ENCODE peak calls at places on chromosomes 1 and 21, in eight cellular contexts. One of them, this sample, is unnamed.

GRCh38 chr1:119141020-119141424 is 569 bp upstream of the WARS2 start:
- DNase-seq in PC-3: peak; percentile 43
- DNase-seq in fibroblast of lung: no peak
- DNase-seq in H1: peak; percentile 66
- DNase-seq in mammary epithelial cell: no peak
- DNase-seq in HepG2: peak; percentile 29
- DNase-seq in endothelial cell of umbilical vein: peak; percentile 20
- DNase-seq in astrocyte: no peak
- DNase-seq in this sample: no peak

GRCh38 chr1:230285351-230285750 is 140.8 kb downstream of the PGBD5 start:
- DNase-seq in PC-3: no peak
- DNase-seq in fibroblast of lung: no peak
- DNase-seq in H1: no peak
- DNase-seq in mammary epithelial cell: no peak
- DNase-seq in HepG2: no peak
- DNase-seq in endothelial cell of umbilical vein: no peak
- DNase-seq in astrocyte: no peak
- DNase-seq in this sample: no peak

GRCh38 chr1:224377676-224378006 is 21.0 kb downstream of the CNIH4 start:
- DNase-seq in PC-3: peak; percentile 82
- DNase-seq in fibroblast of lung: peak; percentile 71
- DNase-seq in H1: no peak
- DNase-seq in mammary epithelial cell: peak; percentile 65
- DNase-seq in HepG2: peak; percentile 3
- DNase-seq in endothelial cell of umbilical vein: no peak
- DNase-seq in astrocyte: peak; percentile 60
- DNase-seq in this sample: no peak

GRCh38 chr1:167938083-167938482 is 1.2 kb upstream of the MPC2 start:
- DNase-seq in PC-3: peak; percentile 40
- DNase-seq in fibroblast of lung: no peak
- DNase-seq in H1: no peak
- DNase-seq in mammary epithelial cell: no peak
- DNase-seq in HepG2: peak; percentile 12
- DNase-seq in endothelial cell of umbilical vein: peak; percentile 21
- DNase-seq in astrocyte: no peak
- DNase-seq in this sample: no peak

GRCh38 chr21:32921632-32922230 is 104.0 kb upstream of the OLIG2 start:
- DNase-seq in PC-3: peak; percentile 41
- DNase-seq in fibroblast of lung: no peak
- DNase-seq in H1: peak; percentile 80
- DNase-seq in mammary epithelial cell: no peak
- DNase-seq in HepG2: no peak
- DNase-seq in endothelial cell of umbilical vein: peak; percentile 6
- DNase-seq in astrocyte: no peak
- DNase-seq in this sample: no peak

GRCh38 chr1:30188999-30189398 is 534.4 kb downstream of the MATN1 start:
- DNase-seq in PC-3: no peak
- DNase-seq in fibroblast of lung: no peak
- DNase-seq in H1: peak; percentile 13
- DNase-seq in mammary epithelial cell: no peak
- DNase-seq in HepG2: no peak
- DNase-seq in endothelial cell of umbilical vein: no peak
- DNase-seq in astrocyte: no peak
- DNase-seq in this sample: no peak

GRCh38 chr1:42747125-42747524 is 7.1 kb upstream of the CLDN19 start:
- DNase-seq in PC-3: peak; percentile 31
- DNase-seq in fibroblast of lung: no peak
- DNase-seq in H1: peak; percentile 86
- DNase-seq in mammary epithelial cell: no peak
- DNase-seq in HepG2: no peak
- DNase-seq in endothelial cell of umbilical vein: peak; percentile 22
- DNase-seq in astrocyte: no peak
- DNase-seq in this sample: no peak

GRCh38 chr1:20442920-20443625 is 42.9 kb downstream of the CAMK2N1 start:
- DNase-seq in PC-3: no peak
- DNase-seq in fibroblast of lung: no peak
- DNase-seq in H1: no peak
- DNase-seq in mammary epithelial cell: no peak
- DNase-seq in HepG2: no peak
- DNase-seq in endothelial cell of umbilical vein: no peak
- DNase-seq in astrocyte: no peak
- DNase-seq in this sample: no peak

GRCh38 chr1:153946622-153947246 is at the start of gene DENND4B:
- DNase-seq in PC-3: peak; percentile 86
- DNase-seq in fibroblast of lung: peak; percentile 64
- DNase-seq in H1: peak; percentile 93
- DNase-seq in mammary epithelial cell: peak; percentile 64
- DNase-seq in HepG2: peak; percentile 75
- DNase-seq in endothelial cell of umbilical vein: peak; percentile 65
- DNase-seq in astrocyte: peak; percentile 36
- DNase-seq in this sample: no peak

GRCh38 chr1:157166581-157166980 is 28.4 kb upstream of the ETV3 start:
- DNase-seq in PC-3: no peak
- DNase-seq in fibroblast of lung: no peak
- DNase-seq in H1: no peak
- DNase-seq in mammary epithelial cell: no peak
- DNase-seq in HepG2: no peak
- DNase-seq in endothelial cell of umbilical vein: no peak
- DNase-seq in astrocyte: no peak
- DNase-seq in this sample: no peak

GRCh38 chr1:11414921-11415538 is 63.9 kb upstream of the DISP3 start:
- DNase-seq in PC-3: no peak
- DNase-seq in fibroblast of lung: no peak
- DNase-seq in H1: no peak
- DNase-seq in mammary epithelial cell: no peak
- DNase-seq in HepG2: no peak
- DNase-seq in endothelial cell of umbilical vein: no peak
- DNase-seq in astrocyte: no peak
- DNase-seq in this sample: no peak

GRCh38 chr1:6809461-6809860 is 24.2 kb downstream of the CAMTA1 start:
- DNase-seq in PC-3: no peak
- DNase-seq in fibroblast of lung: no peak
- DNase-seq in H1: no peak
- DNase-seq in mammary epithelial cell: no peak
- DNase-seq in HepG2: no peak
- DNase-seq in endothelial cell of umbilical vein: no peak
- DNase-seq in astrocyte: no peak
- DNase-seq in this sample: no peak

GRCh38 chr1:53541761-53542550 is 82.8 kb downstream of the DMRTB1 start:
- DNase-seq in PC-3: peak; percentile 35
- DNase-seq in fibroblast of lung: peak; percentile 91
- DNase-seq in H1: no peak
- DNase-seq in mammary epithelial cell: no peak
- DNase-seq in HepG2: no peak
- DNase-seq in endothelial cell of umbilical vein: no peak
- DNase-seq in astrocyte: peak; percentile 88
- DNase-seq in this sample: no peak

DNA sequence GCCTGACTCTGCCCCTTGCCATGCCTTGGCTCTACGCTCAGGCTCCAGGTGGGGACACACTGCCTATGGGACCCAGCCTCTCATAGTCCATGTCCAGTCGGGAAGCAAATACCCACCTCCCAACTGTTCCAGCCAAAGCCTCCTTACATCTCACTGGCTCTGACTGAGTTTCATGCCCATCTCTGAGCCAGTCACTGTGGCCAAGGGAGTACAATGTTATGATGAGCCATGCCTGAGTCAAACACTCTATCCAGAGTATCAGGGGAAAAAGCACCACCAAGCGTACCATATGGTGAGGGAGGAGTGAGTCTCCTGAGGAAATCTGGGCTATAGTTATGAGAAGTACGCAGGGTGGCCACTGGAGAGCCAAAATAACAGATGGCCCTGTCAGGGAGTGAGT is 236.7 kb upstream of the GJB5 start:
- DNase-seq in PC-3: no peak
- DNase-seq in fibroblast of lung: no peak
- DNase-seq in H1: no peak
- DNase-seq in mammary epithelial cell: no peak
- DNase-seq in HepG2: no peak
- DNase-seq in endothelial cell of umbilical vein: no peak
- DNase-seq in astrocyte: no peak
- DNase-seq in this sample: no peak
- TF ChIP-seq EZH2 in PC-3: no peak
- TF ChIP-seq EZH2 in fibroblast of lung: no peak
- TF ChIP-seq EZH2 in H1: no peak
- TF ChIP-seq EZH2 in mammary epithelial cell: no peak
- TF ChIP-seq EZH2 in HepG2: no peak
- TF ChIP-seq EZH2 in endothelial cell of umbilical vein: no peak
- TF ChIP-seq EZH2 in astrocyte: no peak
- TF ChIP-seq EZH2 in this sample: no peak

GRCh38 chr1:40862008-40862863 is at the start of gene CITED4:
- DNase-seq in PC-3: peak; percentile 96
- DNase-seq in fibroblast of lung: peak; percentile 81
- DNase-seq in H1: peak; percentile 97
- DNase-seq in mammary epithelial cell: peak; percentile 95
- DNase-seq in HepG2: peak; percentile 88
- DNase-seq in endothelial cell of umbilical vein: peak; percentile 94
- DNase-seq in astrocyte: peak; percentile 61
- DNase-seq in this sample: peak; percentile 89
- TF ChIP-seq EZH2 in PC-3: no peak
- TF ChIP-seq EZH2 in fibroblast of lung: no peak
- TF ChIP-seq EZH2 in H1: no peak
- TF ChIP-seq EZH2 in mammary epithelial cell: no peak
- TF ChIP-seq EZH2 in HepG2: no peak
- TF ChIP-seq EZH2 in endothelial cell of umbilical vein: no peak
- TF ChIP-seq EZH2 in astrocyte: no peak
- TF ChIP-seq EZH2 in this sample: no peak

GRCh38 chr1:3135746-3136455 is 66.9 kb downstream of the PRDM16 start:
- DNase-seq in PC-3: no peak
- DNase-seq in fibroblast of lung: no peak
- DNase-seq in H1: no peak
- DNase-seq in mammary epithelial cell: no peak
- DNase-seq in HepG2: no peak
- DNase-seq in endothelial cell of umbilical vein: no peak
- DNase-seq in astrocyte: no peak
- DNase-seq in this sample: no peak

GRCh38 chr1:3136532-3136931 is 67.5 kb downstream of the PRDM16 start:
- DNase-seq in PC-3: no peak
- DNase-seq in fibroblast of lung: no peak
- DNase-seq in H1: no peak
- DNase-seq in mammary epithelial cell: no peak
- DNase-seq in HepG2: no peak
- DNase-seq in endothelial cell of umbilical vein: no peak
- DNase-seq in astrocyte: no peak
- DNase-seq in this sample: no peak

GRCh38 chr1:3139451-3139852 is 70.4 kb downstream of the PRDM16 start:
- DNase-seq in PC-3: no peak
- DNase-seq in fibroblast of lung: no peak
- DNase-seq in H1: no peak
- DNase-seq in mammary epithelial cell: no peak
- DNase-seq in HepG2: no peak
- DNase-seq in endothelial cell of umbilical vein: no peak
- DNase-seq in astrocyte: no peak
- DNase-seq in this sample: no peak

GRCh38 chr1:3138623-3139151 is 69.7 kb downstream of the PRDM16 start:
- DNase-seq in PC-3: no peak
- DNase-seq in fibroblast of lung: no peak
- DNase-seq in H1: no peak
- DNase-seq in mammary epithelial cell: no peak
- DNase-seq in HepG2: no peak
- DNase-seq in endothelial cell of umbilical vein: no peak
- DNase-seq in astrocyte: no peak
- DNase-seq in this sample: no peak

DNA sequence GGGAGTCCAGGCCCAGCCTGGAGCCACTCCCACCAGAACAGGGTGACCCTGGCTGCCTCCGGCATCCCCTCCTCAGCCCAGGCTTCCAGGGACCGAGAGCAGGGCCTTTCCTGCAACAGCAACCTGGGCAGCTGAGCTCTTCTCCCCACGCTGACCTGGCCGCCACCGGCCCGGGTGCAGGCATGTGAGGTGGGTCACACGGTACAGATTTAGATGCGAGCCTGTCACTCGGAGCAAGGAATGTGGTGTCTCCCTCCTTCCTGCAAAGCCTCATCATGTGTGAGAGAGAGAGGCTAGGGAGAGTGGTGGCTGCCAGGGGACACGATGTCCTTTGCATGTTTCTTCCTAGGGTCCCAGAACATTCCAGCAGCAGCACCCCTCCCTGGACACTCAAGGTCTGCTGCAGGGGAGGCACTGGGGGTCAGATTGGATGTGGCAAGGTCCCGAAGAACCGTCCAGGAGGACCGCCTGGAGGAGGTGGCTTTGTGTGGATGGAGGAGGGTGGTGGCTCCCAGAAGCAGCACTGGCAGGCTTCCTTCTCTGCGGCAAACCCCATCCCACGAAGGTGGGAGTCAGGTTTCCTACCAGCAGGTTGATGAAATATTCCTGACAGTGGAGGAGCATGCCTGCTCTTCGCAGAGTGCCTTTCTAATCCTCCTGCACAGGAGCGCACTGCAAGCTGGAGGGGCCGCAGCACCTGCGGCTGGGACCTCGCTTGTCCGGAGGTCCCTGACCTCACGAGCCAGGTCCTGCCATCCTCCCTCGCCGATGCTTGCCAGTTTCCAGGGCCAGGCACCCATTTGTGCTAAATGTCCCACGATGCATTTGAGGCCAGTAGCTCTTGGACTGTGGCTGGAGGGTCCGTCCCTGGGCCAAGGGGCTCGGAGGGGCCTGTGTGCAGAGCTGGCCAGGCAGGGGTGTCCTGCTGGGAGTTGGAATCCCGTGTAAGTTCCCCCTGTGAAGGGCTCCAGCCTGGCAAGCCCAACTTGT is 68.4 kb downstream of the PRDM16 start:
- DNase-seq in PC-3: no peak
- DNase-seq in fibroblast of lung: no peak
- DNase-seq in H1: no peak
- DNase-seq in mammary epithelial cell: no peak
- DNase-seq in HepG2: no peak
- DNase-seq in endothelial cell of umbilical vein: no peak
- DNase-seq in astrocyte: no peak
- DNase-seq in this sample: no peak
- TF ChIP-seq EZH2 in PC-3: no peak
- TF ChIP-seq EZH2 in fibroblast of lung: no peak
- TF ChIP-seq EZH2 in H1: no peak
- TF ChIP-seq EZH2 in mammary epithelial cell: no peak
- TF ChIP-seq EZH2 in HepG2: no peak
- TF ChIP-seq EZH2 in endothelial cell of umbilical vein: no peak
- TF ChIP-seq EZH2 in astrocyte: no peak
- TF ChIP-seq EZH2 in this sample: no peak

DNA sequence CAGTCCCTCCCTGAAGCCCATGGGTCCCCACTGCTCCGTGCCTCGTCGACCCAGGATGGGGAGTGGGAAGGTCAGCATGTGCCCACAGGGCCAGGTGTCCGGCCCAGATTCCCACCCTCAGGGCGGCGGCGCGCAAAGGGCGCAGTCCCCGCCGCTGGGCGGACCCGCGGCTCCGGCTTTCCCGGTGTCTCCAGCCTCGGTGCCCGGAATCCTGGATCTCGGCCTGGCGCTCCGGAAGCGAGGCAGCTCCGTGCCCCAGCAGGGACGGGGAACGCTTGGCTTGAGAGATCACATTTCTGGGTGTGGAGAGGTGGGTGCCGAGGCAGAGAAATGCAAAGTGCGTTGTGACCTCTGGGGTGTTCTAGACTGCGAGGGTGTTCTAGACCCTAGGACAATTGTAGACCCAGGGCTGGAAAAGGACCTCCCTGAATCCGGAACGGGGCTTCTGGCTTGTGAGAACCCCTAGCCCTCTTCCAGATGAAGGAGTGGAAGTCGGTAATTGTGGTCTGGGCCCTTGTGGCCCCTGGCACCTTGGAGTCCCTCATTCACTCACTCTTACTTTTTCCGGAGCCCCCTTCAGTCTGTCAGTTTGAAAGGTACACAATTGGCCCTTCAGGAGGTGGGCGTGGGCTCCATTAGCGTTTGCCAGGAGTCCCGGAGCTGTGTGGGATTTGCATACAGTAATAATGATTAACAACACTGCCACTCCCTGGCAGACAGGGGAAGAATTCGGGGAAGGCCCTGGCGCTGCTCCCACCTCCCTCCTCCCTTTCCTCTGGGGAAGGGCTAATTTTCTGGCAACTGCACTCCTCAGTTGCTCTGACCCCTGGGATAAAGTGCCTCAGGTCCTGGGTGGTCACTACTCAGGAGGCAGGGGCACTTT is 1.7 kb upstream of the KCND3 start:
- DNase-seq in PC-3: peak; percentile 46
- DNase-seq in fibroblast of lung: peak; percentile 36
- DNase-seq in H1: peak; percentile 80
- DNase-seq in mammary epithelial cell: peak; percentile 57
- DNase-seq in HepG2: peak; percentile 11
- DNase-seq in endothelial cell of umbilical vein: peak; percentile 5
- DNase-seq in astrocyte: no peak
- DNase-seq in this sample: no peak
- TF ChIP-seq EZH2 in PC-3: peak; percentile 68
- TF ChIP-seq EZH2 in fibroblast of lung: no peak
- TF ChIP-seq EZH2 in H1: peak; percentile 67
- TF ChIP-seq EZH2 in mammary epithelial cell: no peak
- TF ChIP-seq EZH2 in HepG2: no peak
- TF ChIP-seq EZH2 in endothelial cell of umbilical vein: no peak
- TF ChIP-seq EZH2 in astrocyte: no peak
- TF ChIP-seq EZH2 in this sample: no peak